ENCODE peak calls at places on chromosomes 6 and 20, in seven cellular contexts. One of them, this sample, is unnamed.

GRCh38 chr6:66183982-66184555 is 477.0 kb upstream of the EYS start:
- DNase-seq in A549: no peak
- DNase-seq in HepG2: no peak
- DNase-seq in IMR-90: peak
- DNase-seq in H1: no peak
- DNase-seq in GM12878: no peak
- DNase-seq in K562: no peak
- DNase-seq in this sample: no peak

GRCh38 chr6:156589281-156589680 is 187.9 kb upstream of the ARID1B start:
- DNase-seq in A549: no peak
- DNase-seq in HepG2: no peak
- DNase-seq in IMR-90: peak
- DNase-seq in H1: no peak
- DNase-seq in GM12878: no peak
- DNase-seq in K562: no peak
- DNase-seq in this sample: no peak

GRCh38 chr20:48298851-48299484 is 513.7 kb upstream of the SULF2 start:
- DNase-seq in A549: peak
- DNase-seq in HepG2: peak
- DNase-seq in IMR-90: peak
- DNase-seq in H1: no peak
- DNase-seq in GM12878: no peak
- DNase-seq in K562: no peak
- DNase-seq in this sample: peak

GRCh38 chr6:39646751-39647420 is 78.3 kb downstream of the KIF6 start:
- DNase-seq in A549: no peak
- DNase-seq in HepG2: no peak
- DNase-seq in IMR-90: no peak
- DNase-seq in H1: no peak
- DNase-seq in GM12878: peak
- DNase-seq in K562: no peak
- DNase-seq in this sample: no peak

GRCh38 chr6:166940643-166941068 is 15.7 kb downstream of the RNASET2 start:
- DNase-seq in A549: peak
- DNase-seq in HepG2: no peak
- DNase-seq in IMR-90: peak
- DNase-seq in H1: no peak
- DNase-seq in GM12878: no peak
- DNase-seq in K562: peak
- DNase-seq in this sample: peak

GRCh38 chr6:114240800-114241199 is 102.0 kb downstream of the HS3ST5 start:
- DNase-seq in A549: no peak
- DNase-seq in HepG2: no peak
- DNase-seq in IMR-90: no peak
- DNase-seq in H1: no peak
- DNase-seq in GM12878: no peak
- DNase-seq in K562: no peak
- DNase-seq in this sample: no peak

GRCh38 chr6:143843689-143844405 is 709 bp downstream of the LTV1 start:
- DNase-seq in A549: peak
- DNase-seq in HepG2: peak
- DNase-seq in IMR-90: peak
- DNase-seq in H1: no peak
- DNase-seq in GM12878: no peak
- DNase-seq in K562: no peak
- DNase-seq in this sample: no peak

GRCh38 chr6:33761922-33762629 is 15.4 kb upstream of the IP6K3 start:
- DNase-seq in A549: peak
- DNase-seq in HepG2: peak
- DNase-seq in IMR-90: peak
- DNase-seq in H1: peak
- DNase-seq in GM12878: no peak
- DNase-seq in K562: peak
- DNase-seq in this sample: no peak

GRCh38 chr20:56160956-56161355 is 87.6 kb upstream of the MC3R start:
- DNase-seq in A549: no peak
- DNase-seq in HepG2: no peak
- DNase-seq in IMR-90: no peak
- DNase-seq in H1: no peak
- DNase-seq in GM12878: no peak
- DNase-seq in K562: no peak
- DNase-seq in this sample: no peak

GRCh38 chr6:149013932-149014331 is 267.1 kb downstream of the UST start:
- DNase-seq in A549: no peak
- DNase-seq in HepG2: no peak
- DNase-seq in IMR-90: no peak
- DNase-seq in H1: no peak
- DNase-seq in GM12878: no peak
- DNase-seq in K562: no peak
- DNase-seq in this sample: no peak

GRCh38 chr20:14093652-14094051 is 98.3 kb downstream of the MACROD2 start:
- DNase-seq in A549: no peak
- DNase-seq in HepG2: no peak
- DNase-seq in IMR-90: no peak
- DNase-seq in H1: no peak
- DNase-seq in GM12878: no peak
- DNase-seq in K562: no peak
- DNase-seq in this sample: no peak

GRCh38 chr20:13338097-13338661 is 117.1 kb downstream of the ISM1 start:
- DNase-seq in A549: no peak
- DNase-seq in HepG2: no peak
- DNase-seq in IMR-90: no peak
- DNase-seq in H1: no peak
- DNase-seq in GM12878: no peak
- DNase-seq in K562: no peak
- DNase-seq in this sample: no peak

GRCh38 chr20:3734111-3734843 is 1.8 kb downstream of the HSPA12B start:
- DNase-seq in A549: no peak
- DNase-seq in HepG2: no peak
- DNase-seq in IMR-90: no peak
- DNase-seq in H1: no peak
- DNase-seq in GM12878: no peak
- DNase-seq in K562: peak
- DNase-seq in this sample: no peak

GRCh38 chr6:44072959-44073611 is 54.2 kb downstream of the MRPL14 start:
- DNase-seq in A549: peak
- DNase-seq in HepG2: peak
- DNase-seq in IMR-90: peak
- DNase-seq in H1: peak
- DNase-seq in GM12878: no peak
- DNase-seq in K562: peak
- DNase-seq in this sample: no peak

GRCh38 chr6:71698698-71699097 is 187.7 kb upstream of the RIMS1 start:
- DNase-seq in A549: no peak
- DNase-seq in HepG2: no peak
- DNase-seq in IMR-90: no peak
- DNase-seq in H1: no peak
- DNase-seq in GM12878: no peak
- DNase-seq in K562: no peak
- DNase-seq in this sample: no peak

GRCh38 chr6:139129284-139129683 is 5.6 kb upstream of the HECA start:
- DNase-seq in A549: no peak
- DNase-seq in HepG2: no peak
- DNase-seq in IMR-90: peak
- DNase-seq in H1: no peak
- DNase-seq in GM12878: no peak
- DNase-seq in K562: no peak
- DNase-seq in this sample: no peak

GRCh38 chr6:32637219-32637880 is at the start of gene HLA-DQA1:
- DNase-seq in A549: no peak
- DNase-seq in HepG2: no peak
- DNase-seq in IMR-90: no peak
- DNase-seq in H1: no peak
- DNase-seq in GM12878: peak
- DNase-seq in K562: no peak
- DNase-seq in this sample: no peak

GRCh38 chr20:8777866-8778265 is 291.0 kb upstream of the PLCB4 start:
- DNase-seq in A549: no peak
- DNase-seq in HepG2: no peak
- DNase-seq in IMR-90: peak
- DNase-seq in H1: no peak
- DNase-seq in GM12878: no peak
- DNase-seq in K562: no peak
- DNase-seq in this sample: no peak

GRCh38 chr6:156824142-156824541 is 47.0 kb downstream of the ARID1B start:
- DNase-seq in A549: no peak
- DNase-seq in HepG2: no peak
- DNase-seq in IMR-90: no peak
- DNase-seq in H1: no peak
- DNase-seq in GM12878: no peak
- DNase-seq in K562: no peak
- DNase-seq in this sample: no peak

GRCh38 chr20:20237093-20237959 is 130.6 kb upstream of the INSM1 start:
- DNase-seq in A549: peak
- DNase-seq in HepG2: peak
- DNase-seq in IMR-90: peak
- DNase-seq in H1: peak
- DNase-seq in GM12878: no peak
- DNase-seq in K562: peak
- DNase-seq in this sample: peak

GRCh38 chr6:142301421-142302391 is at the start of gene ADGRG6:
- DNase-seq in A549: peak
- DNase-seq in HepG2: peak
- DNase-seq in IMR-90: peak
- DNase-seq in H1: peak
- DNase-seq in GM12878: no peak
- DNase-seq in K562: peak
- DNase-seq in this sample: peak

GRCh38 chr6:42960243-42961019 is at the start of gene GNMT:
- DNase-seq in A549: no peak
- DNase-seq in HepG2: peak
- DNase-seq in IMR-90: no peak
- DNase-seq in H1: peak
- DNase-seq in GM12878: no peak
- DNase-seq in K562: no peak
- DNase-seq in this sample: no peak

GRCh38 chr6:97215157-97215769 is 67.8 kb downstream of the MMS22L start:
- DNase-seq in A549: peak
- DNase-seq in HepG2: peak
- DNase-seq in IMR-90: peak
- DNase-seq in H1: no peak
- DNase-seq in GM12878: no peak
- DNase-seq in K562: peak
- DNase-seq in this sample: peak
- TF ChIP-seq CEBPB in A549: no peak
- TF ChIP-seq CEBPB in HepG2: no peak
- TF ChIP-seq CEBPB in IMR-90: peak
- TF ChIP-seq CEBPB in H1: no peak
- TF ChIP-seq CEBPB in GM12878: no peak
- TF ChIP-seq CEBPB in K562: no peak
- TF ChIP-seq CEBPB in this sample: no peak

GRCh38 chr6:4786936-4787504 is 10.8 kb downstream of the CDYL start:
- DNase-seq in A549: no peak
- DNase-seq in HepG2: no peak
- DNase-seq in IMR-90: no peak
- DNase-seq in H1: no peak
- DNase-seq in GM12878: no peak
- DNase-seq in K562: no peak
- DNase-seq in this sample: no peak

GRCh38 chr6:4791174-4791573 is 15.0 kb downstream of the CDYL start:
- DNase-seq in A549: no peak
- DNase-seq in HepG2: no peak
- DNase-seq in IMR-90: no peak
- DNase-seq in H1: no peak
- DNase-seq in GM12878: no peak
- DNase-seq in K562: no peak
- DNase-seq in this sample: no peak

GRCh38 chr6:4788482-4788881 is 12.3 kb downstream of the CDYL start:
- DNase-seq in A549: no peak
- DNase-seq in HepG2: no peak
- DNase-seq in IMR-90: no peak
- DNase-seq in H1: no peak
- DNase-seq in GM12878: no peak
- DNase-seq in K562: no peak
- DNase-seq in this sample: no peak

GRCh38 chr6:4790158-4790899 is 14.1 kb downstream of the CDYL start:
- DNase-seq in A549: no peak
- DNase-seq in HepG2: no peak
- DNase-seq in IMR-90: no peak
- DNase-seq in H1: no peak
- DNase-seq in GM12878: no peak
- DNase-seq in K562: no peak
- DNase-seq in this sample: no peak

GRCh38 chr6:4788953-4789584 is 12.9 kb downstream of the CDYL start:
- DNase-seq in A549: no peak
- DNase-seq in HepG2: no peak
- DNase-seq in IMR-90: no peak
- DNase-seq in H1: peak
- DNase-seq in GM12878: no peak
- DNase-seq in K562: no peak
- DNase-seq in this sample: no peak
- TF ChIP-seq CEBPB in A549: no peak
- TF ChIP-seq CEBPB in HepG2: no peak
- TF ChIP-seq CEBPB in IMR-90: no peak
- TF ChIP-seq CEBPB in H1: no peak
- TF ChIP-seq CEBPB in GM12878: no peak
- TF ChIP-seq CEBPB in K562: no peak
- TF ChIP-seq CEBPB in this sample: no peak

GRCh38 chr6:109221543-109222195 is 126.4 kb downstream of the CEP57L1 start:
- DNase-seq in A549: no peak
- DNase-seq in HepG2: no peak
- DNase-seq in IMR-90: no peak
- DNase-seq in H1: no peak
- DNase-seq in GM12878: no peak
- DNase-seq in K562: no peak
- DNase-seq in this sample: no peak
- TF ChIP-seq CEBPB in A549: no peak
- TF ChIP-seq CEBPB in HepG2: no peak
- TF ChIP-seq CEBPB in IMR-90: no peak
- TF ChIP-seq CEBPB in H1: no peak
- TF ChIP-seq CEBPB in GM12878: no peak
- TF ChIP-seq CEBPB in K562: no peak
- TF ChIP-seq CEBPB in this sample: no peak

GRCh38 chr6:13302751-13303667 is 25.3 kb downstream of the TBC1D7 start:
- DNase-seq in A549: peak
- DNase-seq in HepG2: peak
- DNase-seq in IMR-90: peak
- DNase-seq in H1: peak
- DNase-seq in GM12878: peak
- DNase-seq in K562: peak
- DNase-seq in this sample: peak

GRCh38 chr6:13303668-13304017 is 24.7 kb downstream of the TBC1D7 start:
- DNase-seq in A549: no peak
- DNase-seq in HepG2: no peak
- DNase-seq in IMR-90: peak
- DNase-seq in H1: peak
- DNase-seq in GM12878: peak
- DNase-seq in K562: no peak
- DNase-seq in this sample: no peak

GRCh38 chr6:13300649-13301590 is 27.4 kb downstream of the TBC1D7 start:
- DNase-seq in A549: no peak
- DNase-seq in HepG2: peak
- DNase-seq in IMR-90: no peak
- DNase-seq in H1: peak
- DNase-seq in GM12878: no peak
- DNase-seq in K562: no peak
- DNase-seq in this sample: no peak

GRCh38 chr6:13304101-13304500 is 24.2 kb downstream of the TBC1D7 start:
- DNase-seq in A549: no peak
- DNase-seq in HepG2: no peak
- DNase-seq in IMR-90: no peak
- DNase-seq in H1: peak
- DNase-seq in GM12878: no peak
- DNase-seq in K562: no peak
- DNase-seq in this sample: no peak

GRCh38 chr6:13302291-13302690 is 26.0 kb downstream of the TBC1D7 start:
- DNase-seq in A549: no peak
- DNase-seq in HepG2: no peak
- DNase-seq in IMR-90: no peak
- DNase-seq in H1: peak
- DNase-seq in GM12878: no peak
- DNase-seq in K562: no peak
- DNase-seq in this sample: no peak
- TF ChIP-seq CEBPB in A549: no peak
- TF ChIP-seq CEBPB in HepG2: no peak
- TF ChIP-seq CEBPB in IMR-90: no peak
- TF ChIP-seq CEBPB in H1: no peak
- TF ChIP-seq CEBPB in GM12878: no peak
- TF ChIP-seq CEBPB in K562: no peak
- TF ChIP-seq CEBPB in this sample: no peak